ENCODE peak calls at places on chromosomes 4 and X, in six cellular contexts. V is coronary artery, R is GM10248, F is cardiac fibroblast, S is adrenal gland, B is AG10803. C is an unnamed sample.

GRCh38 chr4:118077767-118078105 is 43.5 kb downstream of the NDST3 start:
- DNase-seq in V (no peak), R (no peak), F (no peak), S (no peak), B (no peak), C (no peak)

GRCh38 chr4:183919173-183919572 is 14.1 kb downstream of the STOX2 start:
- DNase-seq in V (no peak), R (no peak), F (no peak), S (no peak), B (no peak), C (no peak)

GRCh38 chr4:86586160-86586572 is 7.9 kb upstream of the PTPN13 start:
- DNase-seq in V (no peak), R (no peak), F (peak), S (no peak), B (no peak), C (no peak)

GRCh38 chr4:113781439-113782040 is 20.0 kb upstream of the CAMK2D start:
- DNase-seq in V (no peak), R (peak), F (peak), S (no peak), B (peak), C (no peak)

GRCh38 chr4:96649536-96649935 is 809.6 kb downstream of the PDHA2 start:
- DNase-seq in V (no peak), R (no peak), F (peak), S (no peak), B (no peak), C (no peak)

GRCh38 chr4:166279261-166279660 is 406.2 kb downstream of the TLL1 start:
- DNase-seq in V (no peak), R (no peak), F (no peak), S (no peak), B (no peak), C (no peak)

GRCh38 chr4:8215641-8216442 is 16.8 kb downstream of the SH3TC1 start:
- DNase-seq in V (no peak), R (no peak), F (no peak), S (no peak), B (no peak), C (no peak)

GRCh38 chrX:105098812-105099211 is 121.7 kb downstream of the TEX13A start:
- DNase-seq in V (no peak), R (no peak), F (no peak), S (no peak), B (no peak), C (no peak)

GRCh38 chr4:15130441-15130840 is 128.2 kb downstream of the CPEB2 start:
- DNase-seq in V (no peak), R (no peak), F (no peak), S (no peak), B (no peak), C (no peak)

GRCh38 chrX:39440734-39441305 is 639.6 kb downstream of the MID1IP1 start:
- DNase-seq in V (no peak), R (no peak), F (no peak), S (no peak), B (no peak), C (no peak)

GRCh38 chr4:182578402-182578801 is 335.2 kb downstream of the TENM3 start:
- DNase-seq in V (no peak), R (no peak), F (peak), S (no peak), B (peak), C (no peak)

GRCh38 chr4:46844325-46844917 is 64.6 kb downstream of the COX7B2 start:
- DNase-seq in V (no peak), R (peak), F (peak), S (no peak), B (peak), C (no peak)

GRCh38 chrX:40996886-40997530 is 88.2 kb upstream of the USP9X start:
- DNase-seq in V (no peak), R (no peak), F (peak), S (peak), B (peak), C (no peak)

GRCh38 chrX:18702362-18703195 is 4.9 kb upstream of the PPEF1 start:
- DNase-seq in V (no peak), R (no peak), F (peak), S (no peak), B (no peak), C (no peak)

GRCh38 chrX:109347618-109348017 is 134.3 kb downstream of the GUCY2F start:
- DNase-seq in V (no peak), R (no peak), F (peak), S (no peak), B (peak), C (no peak)

GRCh38 chrX:107827852-107828251 is 2.2 kb downstream of the MID2 start:
- DNase-seq in V (no peak), R (no peak), F (peak), S (no peak), B (no peak), C (no peak)

GRCh38 chrX:149151805-149152757 is 353.0 kb downstream of the IDS start:
- DNase-seq in V (no peak), R (no peak), F (peak), S (no peak), B (peak), C (no peak)

GRCh38 chr4:152943673-152944072 is 7.5 kb downstream of the FHDC1 start:
- DNase-seq in V (no peak), R (no peak), F (peak), S (no peak), B (peak), C (no peak)

GRCh38 chrX:131816551-131817136 is 206.5 kb upstream of the STK26 start:
- DNase-seq in V (no peak), R (peak), F (no peak), S (peak), B (peak), C (no peak)

GRCh38 chrX:104315555-104315954 is 60.8 kb upstream of the ESX1 start:
- DNase-seq in V (no peak), R (no peak), F (peak), S (peak), B (peak), C (no peak)

GRCh38 chrX:88397551-88397950 is 349.5 kb upstream of the CPXCR1 start:
- DNase-seq in V (no peak), R (no peak), F (no peak), S (no peak), B (no peak), C (no peak)

GRCh38 chr4:36363024-36363423 is 81.6 kb downstream of the DTHD1 start:
- DNase-seq in V (no peak), R (no peak), F (peak), S (no peak), B (no peak), C (no peak)

GRCh38 chrX:28946846-28947245 is 359.6 kb downstream of the IL1RAPL1 start:
- DNase-seq in V (no peak), R (no peak), F (no peak), S (no peak), B (no peak), C (no peak)

GRCh38 chr4:166502660-166503059 is 629.6 kb downstream of the TLL1 start:
- DNase-seq in V (no peak), R (no peak), F (no peak), S (no peak), B (no peak), C (no peak)

GRCh38 chr4:119663160-119663788 is 34.7 kb upstream of the PDE5A start:
- DNase-seq in V (no peak), R (no peak), F (no peak), S (no peak), B (no peak), C (no peak)

GRCh38 chr4:81165853-81166430 is 49.1 kb downstream of the PRKG2 start:
- DNase-seq in V (no peak), R (no peak), F (peak), S (no peak), B (peak), C (no peak)

GRCh38 chrX:784829-785228 is 154.2 kb downstream of the SHOX start:
- DNase-seq in V (no peak), R (no peak), F (no peak), S (no peak), B (no peak), C (no peak)

GRCh38 chr4:94527556-94528233 is 76.0 kb downstream of the PDLIM5 start:
- DNase-seq in V (no peak), R (no peak), F (no peak), S (no peak), B (no peak), C (no peak)

GRCh38 chr4:147739239-147739823 is 7.4 kb downstream of the ARHGAP10 start:
- DNase-seq in V (no peak), R (no peak), F (peak), S (no peak), B (no peak), C (no peak)

GRCh38 chr4:113170818-113171468 is 121.5 kb downstream of the ANK2 start:
- DNase-seq in V (no peak), R (no peak), F (no peak), S (no peak), B (no peak), C (no peak)

GRCh38 chr4:113467581-113467980 is 294.0 kb downstream of the CAMK2D start:
- DNase-seq in V (no peak), R (no peak), F (peak), S (peak), B (peak), C (no peak)

GRCh38 chrX:69321006-69321655 is 155.9 kb upstream of the PJA1 start:
- DNase-seq in V (peak), R (no peak), F (no peak), S (no peak), B (no peak), C (peak)

GRCh38 chr4:12973522-12973921 is 510.6 kb downstream of the RAB28 start:
- DNase-seq in V (no peak), R (no peak), F (no peak), S (no peak), B (no peak), C (no peak)

GRCh38 chr4:90825849-90826248 is 698.7 kb downstream of the CCSER1 start:
- DNase-seq in V (no peak), R (no peak), F (no peak), S (no peak), B (no peak), C (no peak)

GRCh38 chrX:7390446-7390845 is 242.5 kb upstream of the PUDP start:
- DNase-seq in V (no peak), R (no peak), F (peak), S (no peak), B (peak), C (no peak)

GRCh38 chr4:107094332-107094731 is 58.2 kb upstream of the DKK2 start:
- DNase-seq in V (no peak), R (peak), F (peak), S (no peak), B (peak), C (no peak)

GRCh38 chr4:148998719-148999118 is 556.5 kb upstream of the NR3C2 start:
- DNase-seq in V (no peak), R (no peak), F (peak), S (no peak), B (peak), C (no peak)
- TF ChIP-seq CTCF in V (no peak), R (no peak), F (peak), S (no peak), B (peak), C (peak)

GRCh38 chr4:25865586-25865985 is 2.8 kb upstream of the SEL1L3 start:
- DNase-seq in V (no peak), R (no peak), F (peak), S (no peak), B (no peak), C (no peak)

GRCh38 chr4:25872851-25873631 is 10.3 kb upstream of the SEL1L3 start:
- DNase-seq in V (no peak), R (no peak), F (no peak), S (no peak), B (no peak), C (no peak)

GRCh38 chr4:25867781-25868180 is 5.0 kb upstream of the SEL1L3 start:
- DNase-seq in V (no peak), R (no peak), F (no peak), S (no peak), B (no peak), C (no peak)

GRCh38 chr4:25873632-25874129 is 10.9 kb upstream of the SEL1L3 start:
- DNase-seq in V (no peak), R (no peak), F (no peak), S (no peak), B (no peak), C (no peak)

GRCh38 chr4:25870081-25870480 is 7.3 kb upstream of the SEL1L3 start:
- DNase-seq in V (no peak), R (no peak), F (no peak), S (no peak), B (no peak), C (no peak)
- TF ChIP-seq CTCF in V (no peak), R (no peak), F (no peak), S (no peak), B (no peak), C (no peak)

GRCh38 chrX:120453985-120454384 is 15.1 kb downstream of the LAMP2 start:
- DNase-seq in V (no peak), R (no peak), F (peak), S (no peak), B (no peak), C (no peak)

GRCh38 chrX:120450163-120450562 is 18.9 kb downstream of the LAMP2 start:
- DNase-seq in V (no peak), R (peak), F (no peak), S (no peak), B (peak), C (no peak)

GRCh38 chrX:120456973-120457372 is 12.1 kb downstream of the LAMP2 start:
- DNase-seq in V (no peak), R (peak), F (peak), S (no peak), B (peak), C (no peak)

GRCh38 chrX:120446503-120446902 is 22.6 kb downstream of the LAMP2 start:
- DNase-seq in V (no peak), R (no peak), F (peak), S (no peak), B (peak), C (no peak)

DNA sequence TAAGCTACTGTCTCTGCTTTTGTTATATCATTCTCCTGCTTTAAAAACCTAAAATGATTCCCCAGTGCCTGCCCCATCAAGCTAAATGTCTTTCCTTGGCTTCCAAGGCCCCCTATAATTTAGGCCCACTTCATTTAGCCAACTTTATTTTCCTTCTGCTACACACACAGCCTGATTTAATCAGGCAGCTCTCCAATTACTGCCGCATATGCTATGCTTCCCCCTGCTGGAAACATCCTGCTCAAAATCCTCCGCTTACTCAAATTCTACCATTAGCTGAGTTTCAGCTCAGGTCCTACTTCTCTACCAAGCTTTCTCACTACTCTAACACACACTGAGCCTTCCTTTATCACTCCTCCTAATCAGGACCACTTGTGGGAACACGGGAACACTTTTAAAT is 17.0 kb downstream of the LAMP2 start:
- DNase-seq in V (no peak), R (peak), F (peak), S (no peak), B (peak), C (no peak)
- TF ChIP-seq CTCF in V (no peak), R (no peak), F (peak), S (peak), B (peak), C (peak)

DNA sequence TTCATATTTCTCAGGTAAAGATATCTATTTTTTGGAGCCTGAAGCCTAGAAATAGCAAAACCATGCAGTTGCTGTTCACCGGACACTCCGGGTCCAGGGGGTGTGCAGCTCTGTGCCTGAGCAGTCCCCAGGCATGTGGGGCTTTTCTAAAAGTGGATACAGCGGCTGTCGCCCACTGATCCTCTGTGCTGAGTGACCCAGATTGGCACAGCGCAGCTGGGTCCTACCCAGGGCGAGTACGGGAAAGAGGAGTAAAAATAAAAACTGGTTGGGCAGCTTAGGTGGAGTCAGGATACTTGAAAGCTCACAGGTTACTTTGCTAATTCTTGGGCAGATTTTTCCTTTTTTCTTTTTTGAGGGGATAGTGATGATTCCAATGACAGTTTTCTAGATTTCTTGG is 118.8 kb downstream of the UCHL1 start:
- DNase-seq in V (no peak), R (no peak), F (no peak), S (peak), B (no peak), C (no peak)
- TF ChIP-seq CTCF in V (no peak), R (no peak), F (no peak), S (no peak), B (no peak), C (no peak)

C was measured in osteocyte.